ENCODE peak calls at places on chromosome 10, in seven cellular contexts. F is spleen, D is GM12878, M is DND-41, X is AG04450, Y is astrocyte of the spinal cord, I is mesendoderm. W is an unnamed sample.
A peak's percentile ranks its signal among the peaks of the same experiment; 100 is the strongest.

GRCh38 chr10:93149761-93150160 is 76.1 kb downstream of the CYP26A1 start:
- DNase-seq in I (no peak), X (no peak), Y (no peak), M (no peak), F (no peak), D (no peak), W (no peak)

GRCh38 chr10:90913774-90914420 is 7.0 kb downstream of the ANKRD1 start:
- DNase-seq in Y (no peak), I (no peak), D (no peak), F (no peak), X (no peak), M (no peak), W (no peak)

GRCh38 chr10:3785849-3786290 is 861 bp upstream of the KLF6 start:
- DNase-seq in M (peak; percentile 45), F (no peak), X (no peak), Y (peak; percentile 66), D (no peak), I (peak; percentile 85), W (no peak)

GRCh38 chr10:58086763-58087150 is 180.9 kb downstream of the IPMK start:
- DNase-seq in X (no peak), M (no peak), D (no peak), Y (no peak), I (no peak), F (no peak), W (no peak)

GRCh38 chr10:21160116-21160515 is 263.0 kb upstream of the NEBL start:
- DNase-seq in X (no peak), I (no peak), F (no peak), Y (no peak), M (no peak), D (no peak), W (no peak)

GRCh38 chr10:77628906-77629730 is 8.5 kb downstream of the KCNMA1 start:
- DNase-seq in I (no peak), D (no peak), X (no peak), Y (peak; percentile 38), F (no peak), M (no peak), W (no peak)

GRCh38 chr10:60942604-60943269 is 1.2 kb downstream of the RHOBTB1 start:
- DNase-seq in X (no peak), M (peak; percentile 74), D (no peak), Y (peak; percentile 44), I (no peak), F (peak; percentile 84), W (peak; percentile 14)

GRCh38 chr10:10935032-10935431 is 82.6 kb upstream of the CELF2 start:
- DNase-seq in D (no peak), M (no peak), Y (no peak), I (no peak), X (no peak), F (no peak), W (no peak)

GRCh38 chr10:71963756-71964668 is at the start of gene CHST3:
- DNase-seq in M (no peak), D (no peak), X (no peak), Y (peak; percentile 56), I (peak; percentile 70), F (no peak), W (no peak)

GRCh38 chr10:8057636-8058273 is 3.3 kb downstream of the GATA3 start:
- DNase-seq in M (no peak), X (no peak), Y (no peak), D (no peak), F (no peak), I (peak; percentile 68), W (no peak)

GRCh38 chr10:8056891-8057331 is 2.4 kb downstream of the GATA3 start:
- DNase-seq in X (no peak), M (peak; percentile 64), D (peak; percentile 32), Y (no peak), F (no peak), I (no peak), W (peak; percentile 38)

GRCh38 chr10:8055420-8056349 is 1.2 kb downstream of the GATA3 start:
- DNase-seq in Y (no peak), X (no peak), M (peak; percentile 58), F (peak; percentile 87), D (no peak), I (no peak), W (peak; percentile 35)

GRCh38 chr10:8054498-8055407 is at the start of gene GATA3:
- DNase-seq in D (no peak), M (peak; percentile 89), Y (peak; percentile 63), X (no peak), I (peak; percentile 97), F (peak; percentile 92), W (peak; percentile 76)

GRCh38 chr10:8056378-8056777 is 1.9 kb downstream of the GATA3 start:
- DNase-seq in I (no peak), F (no peak), X (no peak), Y (no peak), D (no peak), M (no peak), W (no peak)
- H3K4me3 ChIP-seq in I (peak overlapping the region; percentile 34), F (peak overlapping the region; percentile 50), X (no peak overlapping the region), Y (peak overlapping the region; percentile 45), D (peak overlapping the region; percentile 63), M (peak overlapping the region; percentile 32), W (peak overlapping the region; percentile 76)

DNA sequence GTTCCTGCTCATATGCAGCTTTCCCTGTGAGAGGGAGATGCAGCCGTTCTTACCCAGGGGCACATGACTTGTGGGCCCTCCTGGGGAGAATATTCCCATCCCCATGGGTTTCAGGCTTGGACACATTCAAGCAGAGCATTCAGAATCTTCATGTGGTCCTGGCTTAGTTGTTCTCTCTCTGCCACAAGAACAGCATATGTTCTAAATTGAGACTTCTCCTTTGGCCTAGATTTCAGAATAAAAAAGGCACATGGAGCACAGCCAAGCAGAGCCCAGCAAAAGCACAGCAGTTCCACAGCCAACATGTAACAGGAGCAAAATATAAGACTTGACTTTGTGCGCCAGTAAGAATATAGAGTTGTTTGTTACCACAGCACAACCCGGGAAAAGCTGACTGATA is 306.4 kb upstream of the MYO3A start:
- DNase-seq in X (no peak), Y (no peak), I (no peak), D (no peak), M (no peak), F (no peak), W (no peak)
- H3K4me3 ChIP-seq in X (no peak overlapping the region), Y (no peak overlapping the region), I (no peak overlapping the region), D (no peak overlapping the region), M (no peak overlapping the region), F (no peak overlapping the region), W (no peak overlapping the region)

DNA sequence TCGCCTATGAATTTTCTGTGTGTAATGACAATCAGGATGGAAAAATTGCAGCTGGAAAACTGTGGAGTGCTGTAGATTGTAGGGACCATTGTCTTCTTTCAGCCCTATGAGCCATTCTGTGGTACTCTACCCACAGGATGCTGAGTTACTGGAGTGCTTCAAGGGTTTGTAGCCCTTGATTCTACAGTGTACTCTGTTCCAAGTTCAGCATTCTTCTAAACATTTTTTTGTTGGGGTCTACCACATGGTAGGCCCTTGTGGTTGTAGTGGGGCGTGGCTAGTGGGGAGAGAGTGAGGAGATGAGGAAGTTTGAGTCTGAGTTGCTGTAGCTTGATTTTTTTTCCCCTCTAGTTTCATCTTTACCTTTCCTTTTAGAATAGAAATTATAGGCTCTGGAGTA is 33.5 kb downstream of the REEP3 start:
- DNase-seq in F (peak; percentile 87), I (no peak), Y (peak; percentile 97), M (peak; percentile 86), X (peak; percentile 51), D (peak; percentile 19), W (peak; percentile 20)
- H3K4me3 ChIP-seq in F (no peak overlapping the region), I (no peak overlapping the region), Y (no peak overlapping the region), M (no peak overlapping the region), X (no peak overlapping the region), D (no peak overlapping the region), W (no peak overlapping the region)

GRCh38 chr10:18109471-18109870 is 30.8 kb upstream of the CACNB2 start:
- DNase-seq in Y (no peak), M (no peak), X (no peak), I (no peak), D (no peak), F (no peak), W (no peak)
- H3K4me3 ChIP-seq in Y (no peak overlapping the region), M (no peak overlapping the region), X (no peak overlapping the region), I (no peak overlapping the region), D (no peak overlapping the region), F (no peak overlapping the region), W (no peak overlapping the region)

GRCh38 chr10:104795411-104795810 is 154.3 kb downstream of the SORCS3 start:
- DNase-seq in F (no peak), I (no peak), X (no peak), Y (no peak), D (no peak), M (no peak), W (no peak)

GRCh38 chr10:104791471-104791870 is 150.4 kb downstream of the SORCS3 start:
- DNase-seq in Y (no peak), I (peak; percentile 66), X (no peak), D (no peak), M (no peak), F (no peak), W (no peak)

GRCh38 chr10:104796817-104797216 is 155.7 kb downstream of the SORCS3 start:
- DNase-seq in I (no peak), F (no peak), Y (no peak), X (no peak), D (no peak), M (no peak), W (no peak)
- H3K4me3 ChIP-seq in I (no peak overlapping the region), F (no peak overlapping the region), Y (no peak overlapping the region), X (no peak overlapping the region), D (no peak overlapping the region), M (no peak overlapping the region), W (no peak overlapping the region)

GRCh38 chr10:7906128-7906527 is 87.8 kb downstream of the TAF3 start:
- DNase-seq in F (no peak), X (no peak), I (no peak), Y (no peak), M (no peak), D (no peak), W (no peak)

GRCh38 chr10:7901261-7901660 is 83.0 kb downstream of the TAF3 start:
- DNase-seq in I (no peak), M (no peak), Y (no peak), D (no peak), F (no peak), X (no peak), W (no peak)

GRCh38 chr10:7902413-7902812 is 84.1 kb downstream of the TAF3 start:
- DNase-seq in Y (no peak), D (no peak), M (no peak), X (no peak), F (no peak), I (no peak), W (no peak)
- H3K4me3 ChIP-seq in Y (no peak overlapping the region), D (no peak overlapping the region), M (no peak overlapping the region), X (no peak overlapping the region), F (no peak overlapping the region), I (no peak overlapping the region), W (no peak overlapping the region)